ENCODE peak calls at places on chromosomes 1 and 21, in eight cellular contexts. X is cardiac muscle cell; V is CD8-positive, alpha-beta memory T cell; L is AG04450; A is colonic mucosa; Z is fibroblast of lung; N is mesendoderm; P is aorta. T is an unnamed sample.

GRCh38 chr1:52142220-52143153 is 598 bp downstream of the ZFYVE9 start:
- DNase-seq in N (peak; percentile 69), L (no peak), Z (peak; percentile 63), V (peak; percentile 21), P (peak; percentile 77), X (peak; percentile 71), A (peak; percentile 46), T (peak; percentile 36)

GRCh38 chr1:201628490-201628889 is 89.6 kb downstream of the NAV1 start:
- DNase-seq in N (no peak), L (no peak), A (peak; percentile 39), X (no peak), P (no peak), Z (no peak), V (no peak), T (peak; percentile 53)

GRCh38 chr1:8194481-8195227 is 123.3 kb upstream of the SLC45A1 start:
- DNase-seq in P (peak; percentile 69), N (no peak), Z (peak; percentile 61), L (no peak), V (no peak), A (no peak), X (no peak), T (no peak)

GRCh38 chr1:62826892-62827291 is 43.0 kb downstream of the ATG4C start:
- DNase-seq in A (no peak), P (no peak), Z (no peak), X (no peak), N (no peak), L (no peak), V (no peak), T (no peak)

GRCh38 chr1:201921952-201922558 is 24.3 kb downstream of the LMOD1 start:
- DNase-seq in L (no peak), V (no peak), N (no peak), X (no peak), P (no peak), Z (no peak), A (no peak), T (no peak)

GRCh38 chr1:85330711-85331290 is 54.4 kb upstream of the BCL10 start:
- DNase-seq in Z (peak; percentile 99), X (no peak), V (no peak), A (no peak), P (no peak), N (peak; percentile 52), L (peak; percentile 91), T (no peak)

GRCh38 chr1:233172201-233172600 is 123.3 kb downstream of the PCNX2 start:
- DNase-seq in V (no peak), N (peak; percentile 72), X (no peak), A (no peak), Z (peak; percentile 36), L (no peak), P (no peak), T (no peak)

GRCh38 chr1:17802164-17802563 is 47.0 kb downstream of the ACTL8 start:
- DNase-seq in V (no peak), L (no peak), A (no peak), N (no peak), P (no peak), Z (peak; percentile 45), X (no peak), T (no peak)

GRCh38 chr1:78511334-78511733 is 20.6 kb downstream of the PTGFR start:
- DNase-seq in Z (peak; percentile 11), A (no peak), N (peak; percentile 32), V (no peak), P (no peak), X (no peak), L (no peak), T (no peak)

GRCh38 chr1:66526991-66527390 is 7.0 kb upstream of the SGIP1 start:
- DNase-seq in Z (no peak), A (no peak), P (no peak), N (no peak), L (no peak), X (no peak), V (no peak), T (no peak)

DNA sequence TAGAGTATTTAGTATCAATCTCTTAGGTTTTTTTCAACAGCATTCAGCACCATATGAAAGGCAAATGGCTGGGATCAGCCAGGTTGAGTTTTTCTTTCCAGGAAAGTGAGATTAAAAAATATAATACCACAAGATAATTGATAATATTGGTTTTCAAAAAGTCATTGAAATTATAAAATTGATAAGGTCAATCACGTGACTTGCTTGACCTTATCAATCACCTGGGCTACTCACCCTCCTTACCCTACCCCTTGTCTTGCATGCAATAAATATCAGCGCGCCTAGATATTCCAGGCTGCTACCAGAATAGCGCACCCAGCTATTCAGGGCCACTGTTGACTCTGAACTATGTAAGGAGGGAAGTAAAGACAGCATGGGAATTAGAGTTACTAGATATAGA is 31.5 kb downstream of the EBNA1BP2 start:
- DNase-seq in X (no peak), P (no peak), N (no peak), L (no peak), Z (no peak), V (no peak), A (no peak), T (no peak)
- H3K27me3 ChIP-seq in X (no peaks in the 10 kb centered on the region), P (no peaks in the 10 kb centered on the region), N (no peaks in the 10 kb centered on the region), L (peaks cover 16% of the 10 kb centered on the region), Z (peaks cover 3% of the 10 kb centered on the region), V (peaks cover 10% of the 10 kb centered on the region), A (no peaks in the 10 kb centered on the region), T (no peaks in the 10 kb centered on the region)

DNA sequence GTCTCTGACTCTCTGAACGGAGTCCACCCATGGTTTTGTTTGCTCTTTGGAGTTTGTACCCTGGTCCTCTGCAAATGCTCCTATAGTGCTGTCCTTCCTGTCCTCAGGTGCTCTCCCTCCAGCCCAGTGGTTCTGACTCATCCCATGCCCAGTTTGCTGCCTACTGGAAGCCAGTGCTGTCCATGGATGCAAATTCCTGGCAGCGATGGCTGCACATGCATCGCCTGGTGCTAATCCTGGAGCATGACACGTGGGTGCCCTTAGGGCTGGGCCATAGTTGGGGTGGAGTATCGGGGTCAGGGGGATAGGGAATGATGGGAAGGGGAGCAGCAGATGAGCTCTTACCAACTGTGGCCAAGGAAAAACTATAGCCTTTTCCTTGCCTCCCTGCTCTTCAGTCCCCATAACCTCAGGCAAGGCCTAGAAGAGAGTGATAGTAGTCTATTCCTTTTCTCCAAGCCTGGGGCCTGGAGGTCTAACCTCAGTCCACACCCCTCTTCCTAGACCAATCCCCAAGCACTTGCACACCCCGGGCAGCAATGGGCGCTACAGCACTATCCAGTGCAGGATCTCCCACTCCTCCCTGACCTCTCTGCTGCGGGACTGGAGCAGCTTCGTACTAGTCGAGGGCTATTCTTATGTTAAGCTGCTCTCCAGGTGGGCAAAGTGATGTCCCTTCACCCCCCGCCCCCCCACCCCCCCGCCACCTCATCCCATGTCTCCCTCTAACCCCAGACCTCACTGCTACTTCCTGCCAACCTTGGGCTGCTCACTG is 31.6 kb downstream of the HYI start:
- DNase-seq in Z (no peak), A (no peak), P (peak; percentile 48), N (no peak), X (no peak), V (no peak), L (no peak), T (no peak)
- H3K27me3 ChIP-seq in Z (no peaks in the 10 kb centered on the region), A (no peaks in the 10 kb centered on the region), P (no peaks in the 10 kb centered on the region), N (no peaks in the 10 kb centered on the region), X (no peaks in the 10 kb centered on the region), V (no peaks in the 10 kb centered on the region), L (no peaks in the 10 kb centered on the region), T (no peaks in the 10 kb centered on the region)

GRCh38 chr21:34649400-34649799 is 19.4 kb upstream of the CLIC6 start:
- DNase-seq in A (no peak), N (no peak), V (no peak), P (no peak), L (no peak), Z (no peak), X (no peak), T (no peak)

GRCh38 chr21:34651642-34652041 is 17.2 kb upstream of the CLIC6 start:
- DNase-seq in L (no peak), N (no peak), Z (no peak), P (no peak), V (no peak), A (no peak), X (no peak), T (no peak)

GRCh38 chr21:34653522-34653921 is 15.3 kb upstream of the CLIC6 start:
- DNase-seq in P (no peak), A (no peak), X (no peak), L (no peak), Z (no peak), N (no peak), V (no peak), T (no peak)

GRCh38 chr21:34648739-34649297 is 20.0 kb upstream of the CLIC6 start:
- DNase-seq in X (no peak), Z (no peak), V (no peak), A (no peak), N (no peak), P (no peak), L (no peak), T (no peak)

DNA sequence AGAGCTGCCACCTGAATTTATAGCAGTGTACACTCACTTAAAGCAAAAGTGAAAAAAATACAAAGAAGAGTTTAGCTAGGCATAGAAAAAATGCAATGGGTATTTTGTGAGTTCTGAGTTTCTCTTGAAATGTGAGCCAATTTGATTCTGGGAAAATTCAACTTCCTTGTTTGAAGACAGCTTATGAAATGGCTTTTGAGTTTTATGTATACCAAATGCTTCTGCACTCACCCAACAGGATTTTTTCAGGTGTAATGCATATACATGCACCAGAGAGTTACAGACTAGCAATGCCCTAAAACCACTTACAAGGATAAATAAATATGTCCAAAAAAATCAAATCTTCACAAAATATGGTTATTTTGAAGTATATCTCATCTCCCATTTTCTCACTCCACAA is 17.8 kb upstream of the CLIC6 start:
- DNase-seq in Z (no peak), V (no peak), A (no peak), X (no peak), N (no peak), L (no peak), P (no peak), T (no peak)
- H3K27me3 ChIP-seq in Z (peaks cover 11% of the 10 kb centered on the region), V (peaks cover 4% of the 10 kb centered on the region), A (no peaks in the 10 kb centered on the region), X (peaks cover 27% of the 10 kb centered on the region), N (no peaks in the 10 kb centered on the region), L (no peaks in the 10 kb centered on the region), P (no peaks in the 10 kb centered on the region), T (no peaks in the 10 kb centered on the region)

GRCh38 chr1:204473415-204473965 is 21.1 kb downstream of the PIK3C2B start:
- DNase-seq in V (no peak), P (no peak), A (no peak), Z (no peak), L (no peak), N (peak; percentile 70), X (peak; percentile 51), T (no peak)
- H3K27me3 ChIP-seq in V (no peaks in the 10 kb centered on the region), P (no peaks in the 10 kb centered on the region), A (no peaks in the 10 kb centered on the region), Z (peaks cover 13% of the 10 kb centered on the region), L (peaks cover 3% of the 10 kb centered on the region), N (no peaks in the 10 kb centered on the region), X (no peaks in the 10 kb centered on the region), T (no peaks in the 10 kb centered on the region)

GRCh38 chr1:229063154-229063553 is 207.8 kb upstream of the RAB4A start:
- DNase-seq in N (no peak), P (no peak), V (no peak), A (no peak), Z (no peak), L (no peak), X (no peak), T (no peak)
- H3K27me3 ChIP-seq in N (no peaks in the 10 kb centered on the region), P (no peaks in the 10 kb centered on the region), V (no peaks in the 10 kb centered on the region), A (no peaks in the 10 kb centered on the region), Z (no peaks in the 10 kb centered on the region), L (peaks cover 25% of the 10 kb centered on the region), X (no peaks in the 10 kb centered on the region), T (no peaks in the 10 kb centered on the region)

DNA sequence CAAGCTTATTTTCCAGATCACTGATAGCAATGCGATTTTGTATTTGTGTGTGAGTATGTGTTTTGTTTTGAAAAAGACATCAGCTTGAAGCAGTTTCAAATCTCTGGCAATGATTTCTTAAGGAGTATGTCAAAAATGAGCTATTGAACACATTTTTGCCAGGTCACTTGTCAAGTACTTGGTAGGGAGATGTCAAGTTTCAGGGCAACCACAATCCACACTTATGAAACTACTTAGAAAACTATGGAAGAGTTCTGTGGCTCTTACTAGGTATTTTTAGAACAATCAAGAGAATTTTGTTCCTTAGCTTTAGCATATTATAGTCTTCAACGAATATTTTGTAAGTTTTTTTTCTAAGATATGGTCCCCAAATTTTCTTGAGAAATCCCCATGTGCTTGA is 318.8 kb upstream of the ZRANB2 start:
- DNase-seq in N (no peak), P (no peak), L (no peak), Z (no peak), X (no peak), V (no peak), A (no peak), T (no peak)
- H3K27me3 ChIP-seq in N (no peaks in the 10 kb centered on the region), P (no peaks in the 10 kb centered on the region), L (no peaks in the 10 kb centered on the region), Z (no peaks in the 10 kb centered on the region), X (no peaks in the 10 kb centered on the region), V (no peaks in the 10 kb centered on the region), A (no peaks in the 10 kb centered on the region), T (no peaks in the 10 kb centered on the region)

T was measured in BE2C.